ENCODE peak calls at places on chromosomes 16 and 17, in eight cellular contexts. One of them, this sample, is unnamed.

GRCh38 chr17:61284746-61285145 is 114.9 kb upstream of the TBX2 start:
- DNase-seq in cardiac muscle cell: no peak
- DNase-seq in hepatocyte: no peak
- DNase-seq in choroid plexus epithelial cell: no peak
- DNase-seq in CD14-positive monocyte: no peak
- DNase-seq in psoas muscle: no peak
- DNase-seq in omental fat pad: no peak
- DNase-seq in AG09309: no peak
- DNase-seq in this sample: no peak

GRCh38 chr16:27470567-27471431 is 68.8 kb downstream of the IL21R start:
- DNase-seq in hepatocyte: no peak
- DNase-seq in CD14-positive monocyte: no peak
- DNase-seq in choroid plexus epithelial cell: peak; percentile 91
- DNase-seq in psoas muscle: peak; percentile 76
- DNase-seq in omental fat pad: no peak
- DNase-seq in cardiac muscle cell: peak; percentile 67
- DNase-seq in AG09309: no peak
- DNase-seq in this sample: no peak

GRCh38 chr16:49458221-49458620 is 84.6 kb downstream of the C16orf78 start:
- DNase-seq in CD14-positive monocyte: no peak
- DNase-seq in AG09309: no peak
- DNase-seq in psoas muscle: peak; percentile 19
- DNase-seq in choroid plexus epithelial cell: no peak
- DNase-seq in cardiac muscle cell: no peak
- DNase-seq in hepatocyte: no peak
- DNase-seq in omental fat pad: peak; percentile 4
- DNase-seq in this sample: no peak

GRCh38 chr17:80445152-80446110 is 30.5 kb downstream of the ENDOV start:
- DNase-seq in hepatocyte: no peak
- DNase-seq in psoas muscle: peak; percentile 50
- DNase-seq in choroid plexus epithelial cell: no peak
- DNase-seq in omental fat pad: no peak
- DNase-seq in cardiac muscle cell: no peak
- DNase-seq in AG09309: no peak
- DNase-seq in CD14-positive monocyte: no peak
- DNase-seq in this sample: no peak

GRCh38 chr17:61678339-61678738 is 87.3 kb upstream of the NACA2 start:
- DNase-seq in hepatocyte: no peak
- DNase-seq in CD14-positive monocyte: no peak
- DNase-seq in cardiac muscle cell: no peak
- DNase-seq in psoas muscle: no peak
- DNase-seq in AG09309: no peak
- DNase-seq in omental fat pad: no peak
- DNase-seq in choroid plexus epithelial cell: no peak
- DNase-seq in this sample: no peak

GRCh38 chr16:72848759-72849664 is 198.9 kb downstream of the ZFHX3 start:
- DNase-seq in cardiac muscle cell: peak; percentile 94
- DNase-seq in psoas muscle: peak; percentile 93
- DNase-seq in AG09309: peak; percentile 71
- DNase-seq in omental fat pad: peak; percentile 73
- DNase-seq in choroid plexus epithelial cell: peak; percentile 84
- DNase-seq in hepatocyte: peak; percentile 71
- DNase-seq in CD14-positive monocyte: peak; percentile 75
- DNase-seq in this sample: no peak

GRCh38 chr17:16425698-16426659 is 10.6 kb downstream of the TRPV2 start:
- DNase-seq in CD14-positive monocyte: no peak
- DNase-seq in choroid plexus epithelial cell: no peak
- DNase-seq in psoas muscle: no peak
- DNase-seq in omental fat pad: no peak
- DNase-seq in cardiac muscle cell: no peak
- DNase-seq in hepatocyte: peak; percentile 16
- DNase-seq in AG09309: no peak
- DNase-seq in this sample: no peak

GRCh38 chr16:30761427-30761927 is 385 bp downstream of the CFAP119 start:
- DNase-seq in hepatocyte: peak; percentile 58
- DNase-seq in psoas muscle: peak; percentile 65
- DNase-seq in choroid plexus epithelial cell: peak; percentile 20
- DNase-seq in omental fat pad: no peak
- DNase-seq in AG09309: no peak
- DNase-seq in cardiac muscle cell: peak; percentile 30
- DNase-seq in CD14-positive monocyte: no peak
- DNase-seq in this sample: no peak

GRCh38 chr17:63113167-63113566 is 147.1 kb downstream of the TANC2 start:
- DNase-seq in omental fat pad: no peak
- DNase-seq in cardiac muscle cell: peak; percentile 17
- DNase-seq in choroid plexus epithelial cell: peak; percentile 30
- DNase-seq in AG09309: no peak
- DNase-seq in CD14-positive monocyte: no peak
- DNase-seq in psoas muscle: no peak
- DNase-seq in hepatocyte: no peak
- DNase-seq in this sample: no peak

GRCh38 chr17:43028221-43028861 is 3.3 kb downstream of the RND2 start:
- DNase-seq in choroid plexus epithelial cell: no peak
- DNase-seq in cardiac muscle cell: no peak
- DNase-seq in omental fat pad: no peak
- DNase-seq in AG09309: no peak
- DNase-seq in hepatocyte: no peak
- DNase-seq in CD14-positive monocyte: no peak
- DNase-seq in psoas muscle: no peak
- DNase-seq in this sample: no peak

GRCh38 chr17:45430006-45430737 is 2.5 kb downstream of the ARHGAP27 start:
- DNase-seq in CD14-positive monocyte: no peak
- DNase-seq in AG09309: no peak
- DNase-seq in omental fat pad: no peak
- DNase-seq in psoas muscle: peak; percentile 39
- DNase-seq in cardiac muscle cell: no peak
- DNase-seq in choroid plexus epithelial cell: no peak
- DNase-seq in hepatocyte: no peak
- DNase-seq in this sample: no peak

GRCh38 chr17:82228842-82229685 is at the start of gene SLC16A3:
- DNase-seq in CD14-positive monocyte: peak; percentile 69
- DNase-seq in cardiac muscle cell: peak; percentile 83
- DNase-seq in omental fat pad: no peak
- DNase-seq in hepatocyte: peak; percentile 91
- DNase-seq in choroid plexus epithelial cell: peak; percentile 66
- DNase-seq in AG09309: no peak
- DNase-seq in psoas muscle: peak; percentile 82
- DNase-seq in this sample: peak; percentile 88

GRCh38 chr17:39167492-39167891 is 1.5 kb upstream of the ARL5C start:
- DNase-seq in cardiac muscle cell: no peak
- DNase-seq in CD14-positive monocyte: no peak
- DNase-seq in omental fat pad: no peak
- DNase-seq in choroid plexus epithelial cell: no peak
- DNase-seq in AG09309: no peak
- DNase-seq in hepatocyte: no peak
- DNase-seq in psoas muscle: no peak
- DNase-seq in this sample: peak; percentile 83

GRCh38 chr16:88382491-88383400 is at the start of gene ZNF469:
- DNase-seq in CD14-positive monocyte: peak; percentile 22
- DNase-seq in hepatocyte: peak; percentile 63
- DNase-seq in psoas muscle: peak; percentile 60
- DNase-seq in cardiac muscle cell: peak; percentile 50
- DNase-seq in choroid plexus epithelial cell: peak; percentile 34
- DNase-seq in AG09309: no peak
- DNase-seq in omental fat pad: no peak
- DNase-seq in this sample: no peak

GRCh38 chr16:14501331-14502255 is 128.5 kb downstream of the PARN start:
- DNase-seq in AG09309: peak; percentile 88
- DNase-seq in CD14-positive monocyte: no peak
- DNase-seq in hepatocyte: peak; percentile 83
- DNase-seq in cardiac muscle cell: peak; percentile 98
- DNase-seq in omental fat pad: peak; percentile 48
- DNase-seq in psoas muscle: peak; percentile 95
- DNase-seq in choroid plexus epithelial cell: peak; percentile 94
- DNase-seq in this sample: no peak

GRCh38 chr17:50844117-50844700 is 8.8 kb downstream of the WFIKKN2 start:
- DNase-seq in psoas muscle: no peak
- DNase-seq in hepatocyte: no peak
- DNase-seq in AG09309: no peak
- DNase-seq in omental fat pad: no peak
- DNase-seq in cardiac muscle cell: no peak
- DNase-seq in CD14-positive monocyte: no peak
- DNase-seq in choroid plexus epithelial cell: no peak
- DNase-seq in this sample: no peak

DNA sequence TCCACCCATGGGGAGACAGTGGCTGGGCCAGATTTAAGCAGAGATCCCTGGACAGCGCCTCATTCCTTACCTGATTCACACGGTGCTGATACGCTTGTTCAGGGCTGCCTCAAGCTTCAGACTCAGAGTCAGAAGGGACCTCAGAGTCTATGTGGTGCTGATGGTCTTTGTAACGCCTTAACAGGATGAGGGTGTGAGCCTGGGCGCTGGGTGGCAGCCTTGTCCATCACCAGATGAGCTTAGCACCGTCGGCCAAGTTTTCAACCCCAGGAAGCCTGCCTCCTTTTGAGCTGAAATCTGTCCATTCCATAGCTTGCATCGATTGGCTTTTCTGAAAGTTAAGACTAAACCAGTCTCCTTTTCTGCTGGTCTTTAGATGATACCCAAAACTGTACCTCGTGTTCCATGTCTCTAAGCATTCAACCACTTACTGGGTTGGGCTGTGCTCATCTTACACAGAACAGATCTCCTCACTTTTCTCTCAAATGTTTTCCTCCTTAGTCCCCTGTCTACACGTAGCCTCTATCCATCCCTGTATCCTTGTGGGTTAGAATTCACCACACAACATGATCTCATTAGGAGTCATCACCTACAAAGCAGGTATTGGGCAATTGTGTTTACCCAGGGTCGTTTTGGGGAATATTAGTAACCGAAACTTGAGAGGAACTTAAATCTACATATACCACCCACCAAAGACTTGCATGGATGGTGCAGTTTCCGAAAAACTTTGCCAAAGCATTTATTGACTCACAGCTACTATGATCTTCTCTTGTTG is 573.4 kb downstream of the CDH13 start:
- DNase-seq in hepatocyte: no peak
- DNase-seq in omental fat pad: no peak
- DNase-seq in cardiac muscle cell: peak; percentile 8
- DNase-seq in AG09309: no peak
- DNase-seq in CD14-positive monocyte: no peak
- DNase-seq in choroid plexus epithelial cell: peak; percentile 57
- DNase-seq in psoas muscle: peak; percentile 56
- DNase-seq in this sample: no peak
- TF ChIP-seq CTCF in hepatocyte: no peak
- TF ChIP-seq CTCF in omental fat pad: no peak
- TF ChIP-seq CTCF in cardiac muscle cell: peak; percentile 14
- TF ChIP-seq CTCF in AG09309: no peak
- TF ChIP-seq CTCF in CD14-positive monocyte: no peak
- TF ChIP-seq CTCF in choroid plexus epithelial cell: peak; percentile 56
- TF ChIP-seq CTCF in psoas muscle: peak; percentile 25
- TF ChIP-seq CTCF in this sample: no peak

GRCh38 chr17:15321556-15322250 is 19.7 kb downstream of the TEKT3 start:
- DNase-seq in omental fat pad: no peak
- DNase-seq in cardiac muscle cell: no peak
- DNase-seq in AG09309: no peak
- DNase-seq in CD14-positive monocyte: no peak
- DNase-seq in hepatocyte: no peak
- DNase-seq in choroid plexus epithelial cell: peak; percentile 53
- DNase-seq in psoas muscle: no peak
- DNase-seq in this sample: no peak
- TF ChIP-seq CTCF in omental fat pad: no peak
- TF ChIP-seq CTCF in cardiac muscle cell: no peak
- TF ChIP-seq CTCF in AG09309: no peak
- TF ChIP-seq CTCF in CD14-positive monocyte: no peak
- TF ChIP-seq CTCF in hepatocyte: no peak
- TF ChIP-seq CTCF in choroid plexus epithelial cell: no peak
- TF ChIP-seq CTCF in psoas muscle: no peak
- TF ChIP-seq CTCF in this sample: no peak

GRCh38 chr17:41679740-41680425 is 8.8 kb upstream of the EIF1 start:
- DNase-seq in cardiac muscle cell: no peak
- DNase-seq in choroid plexus epithelial cell: no peak
- DNase-seq in psoas muscle: peak; percentile 15
- DNase-seq in omental fat pad: no peak
- DNase-seq in hepatocyte: no peak
- DNase-seq in CD14-positive monocyte: no peak
- DNase-seq in AG09309: no peak
- DNase-seq in this sample: no peak

GRCh38 chr17:41681776-41682175 is 6.9 kb upstream of the EIF1 start:
- DNase-seq in AG09309: no peak
- DNase-seq in psoas muscle: peak; percentile 40
- DNase-seq in CD14-positive monocyte: no peak
- DNase-seq in hepatocyte: no peak
- DNase-seq in choroid plexus epithelial cell: no peak
- DNase-seq in omental fat pad: no peak
- DNase-seq in cardiac muscle cell: no peak
- DNase-seq in this sample: no peak

GRCh38 chr17:41678411-41678906 is 10.2 kb upstream of the EIF1 start:
- DNase-seq in CD14-positive monocyte: no peak
- DNase-seq in cardiac muscle cell: no peak
- DNase-seq in hepatocyte: no peak
- DNase-seq in psoas muscle: peak; percentile 18
- DNase-seq in omental fat pad: no peak
- DNase-seq in choroid plexus epithelial cell: peak; percentile 23
- DNase-seq in AG09309: no peak
- DNase-seq in this sample: no peak

GRCh38 chr17:41680426-41681040 is 8.2 kb upstream of the EIF1 start:
- DNase-seq in choroid plexus epithelial cell: no peak
- DNase-seq in CD14-positive monocyte: no peak
- DNase-seq in omental fat pad: no peak
- DNase-seq in cardiac muscle cell: no peak
- DNase-seq in hepatocyte: no peak
- DNase-seq in psoas muscle: peak; percentile 10
- DNase-seq in AG09309: no peak
- DNase-seq in this sample: no peak

DNA sequence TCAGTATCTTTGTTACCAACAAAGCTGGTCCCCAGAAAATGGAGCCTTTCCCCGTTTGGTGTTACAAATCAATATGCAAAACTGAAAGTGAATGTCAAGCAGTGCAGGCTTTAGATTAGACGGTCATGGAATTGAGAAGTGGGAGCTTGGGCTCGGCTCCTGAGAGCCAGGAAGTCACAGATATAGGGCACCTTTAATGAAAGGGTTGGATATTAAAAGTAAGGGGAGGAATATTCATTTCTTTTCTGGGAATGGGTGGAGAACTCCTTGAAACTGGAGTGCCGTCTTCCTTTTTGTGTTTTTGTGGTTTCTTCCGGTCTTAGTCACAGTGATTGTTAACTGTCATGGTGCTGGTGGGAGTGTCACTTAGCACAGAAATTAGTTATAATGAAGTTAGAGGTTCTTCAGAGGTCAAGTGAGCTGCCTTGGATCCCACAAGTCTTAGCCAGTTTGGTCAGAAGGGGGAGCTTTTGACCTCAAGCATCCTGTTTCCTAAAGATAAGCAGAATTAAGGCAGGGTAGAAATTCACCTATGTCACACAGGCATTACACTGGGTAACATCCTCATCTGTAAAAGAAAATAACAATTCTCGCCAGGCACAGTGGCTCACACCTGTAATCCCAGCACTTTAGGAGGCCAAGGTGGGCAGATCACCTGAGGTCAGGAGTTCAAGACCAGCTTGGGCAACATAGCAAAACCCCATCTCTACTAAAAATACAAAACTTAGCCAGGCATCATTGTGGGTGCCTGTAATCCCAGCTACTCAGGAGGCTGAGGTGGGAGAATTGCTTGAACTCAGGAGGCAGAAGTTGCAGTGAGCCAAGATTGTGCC is 9.6 kb upstream of the EIF1 start:
- DNase-seq in AG09309: no peak
- DNase-seq in choroid plexus epithelial cell: peak; percentile 35
- DNase-seq in CD14-positive monocyte: peak; percentile 78
- DNase-seq in psoas muscle: peak; percentile 12
- DNase-seq in cardiac muscle cell: peak; percentile 66
- DNase-seq in hepatocyte: no peak
- DNase-seq in omental fat pad: no peak
- DNase-seq in this sample: no peak
- TF ChIP-seq CTCF in AG09309: peak; percentile 4
- TF ChIP-seq CTCF in choroid plexus epithelial cell: peak; percentile 23
- TF ChIP-seq CTCF in CD14-positive monocyte: peak; percentile 42
- TF ChIP-seq CTCF in psoas muscle: no peak
- TF ChIP-seq CTCF in cardiac muscle cell: no peak
- TF ChIP-seq CTCF in hepatocyte: no peak
- TF ChIP-seq CTCF in omental fat pad: no peak
- TF ChIP-seq CTCF in this sample: peak; percentile 11

GRCh38 chr16:1379863-1380174 is 28.1 kb downstream of the GNPTG start:
- DNase-seq in psoas muscle: no peak
- DNase-seq in hepatocyte: no peak
- DNase-seq in AG09309: no peak
- DNase-seq in choroid plexus epithelial cell: no peak
- DNase-seq in cardiac muscle cell: no peak
- DNase-seq in CD14-positive monocyte: no peak
- DNase-seq in omental fat pad: no peak
- DNase-seq in this sample: no peak
- TF ChIP-seq CTCF in psoas muscle: no peak
- TF ChIP-seq CTCF in hepatocyte: peak; percentile 11
- TF ChIP-seq CTCF in AG09309: no peak
- TF ChIP-seq CTCF in choroid plexus epithelial cell: no peak
- TF ChIP-seq CTCF in cardiac muscle cell: no peak
- TF ChIP-seq CTCF in CD14-positive monocyte: no peak
- TF ChIP-seq CTCF in omental fat pad: no peak
- TF ChIP-seq CTCF in this sample: no peak

This sample was measured in D721Med.